ENCODE peak calls at places on chromosomes 5 and 9, in eight cellular contexts. One of them, this sample, is unnamed.

GRCh38 chr5:176530983-176531901 is 6.0 kb downstream of the RNF44 start:
- DNase-seq in AG04450: peak; percentile 42
- DNase-seq in natural killer cell: no peak
- DNase-seq in progenitor cell of endocrine pancreas: no peak
- DNase-seq in ascending aorta: no peak
- DNase-seq in left ventricle myocardium inferior: no peak
- DNase-seq in MM.1S: no peak
- DNase-seq in MCF 10A: no peak
- DNase-seq in this sample: peak; percentile 65

GRCh38 chr9:16103613-16104012 is 550.8 kb downstream of the CCDC171 start:
- DNase-seq in AG04450: no peak
- DNase-seq in natural killer cell: no peak
- DNase-seq in progenitor cell of endocrine pancreas: no peak
- DNase-seq in ascending aorta: no peak
- DNase-seq in left ventricle myocardium inferior: no peak
- DNase-seq in MM.1S: no peak
- DNase-seq in MCF 10A: no peak
- DNase-seq in this sample: no peak

GRCh38 chr5:14414615-14415515 is 166.7 kb upstream of the OTULINL start:
- DNase-seq in AG04450: no peak
- DNase-seq in natural killer cell: no peak
- DNase-seq in progenitor cell of endocrine pancreas: no peak
- DNase-seq in ascending aorta: no peak
- DNase-seq in left ventricle myocardium inferior: no peak
- DNase-seq in MM.1S: no peak
- DNase-seq in MCF 10A: no peak
- DNase-seq in this sample: peak; percentile 85

GRCh38 chr9:131422241-131422792 is 28.4 kb downstream of the PRRC2B start:
- DNase-seq in AG04450: no peak
- DNase-seq in natural killer cell: no peak
- DNase-seq in progenitor cell of endocrine pancreas: no peak
- DNase-seq in ascending aorta: no peak
- DNase-seq in left ventricle myocardium inferior: peak; percentile 25
- DNase-seq in MM.1S: no peak
- DNase-seq in MCF 10A: peak; percentile 53
- DNase-seq in this sample: no peak

GRCh38 chr5:170757669-170758068 is 25.9 kb upstream of the GABRP start:
- DNase-seq in AG04450: no peak
- DNase-seq in natural killer cell: no peak
- DNase-seq in progenitor cell of endocrine pancreas: no peak
- DNase-seq in ascending aorta: no peak
- DNase-seq in left ventricle myocardium inferior: no peak
- DNase-seq in MM.1S: no peak
- DNase-seq in MCF 10A: no peak
- DNase-seq in this sample: no peak

GRCh38 chr5:68251804-68252648 is 36.5 kb downstream of the PIK3R1 start:
- DNase-seq in AG04450: peak; percentile 13
- DNase-seq in natural killer cell: no peak
- DNase-seq in progenitor cell of endocrine pancreas: no peak
- DNase-seq in ascending aorta: no peak
- DNase-seq in left ventricle myocardium inferior: peak; percentile 43
- DNase-seq in MM.1S: no peak
- DNase-seq in MCF 10A: peak; percentile 47
- DNase-seq in this sample: no peak

GRCh38 chr9:132733133-132733815 is 63.0 kb downstream of the GTF3C4 start:
- DNase-seq in AG04450: no peak
- DNase-seq in natural killer cell: no peak
- DNase-seq in progenitor cell of endocrine pancreas: no peak
- DNase-seq in ascending aorta: no peak
- DNase-seq in left ventricle myocardium inferior: no peak
- DNase-seq in MM.1S: no peak
- DNase-seq in MCF 10A: no peak
- DNase-seq in this sample: no peak

GRCh38 chr5:132770476-132771159 is 6.4 kb downstream of the SEPTIN8 start:
- DNase-seq in AG04450: no peak
- DNase-seq in natural killer cell: no peak
- DNase-seq in progenitor cell of endocrine pancreas: no peak
- DNase-seq in ascending aorta: no peak
- DNase-seq in left ventricle myocardium inferior: no peak
- DNase-seq in MM.1S: no peak
- DNase-seq in MCF 10A: no peak
- DNase-seq in this sample: no peak

GRCh38 chr5:88889165-88890069 is 6.4 kb upstream of the MEF2C start:
- DNase-seq in AG04450: no peak
- DNase-seq in natural killer cell: no peak
- DNase-seq in progenitor cell of endocrine pancreas: peak; percentile 22
- DNase-seq in ascending aorta: peak; percentile 35
- DNase-seq in left ventricle myocardium inferior: peak; percentile 63
- DNase-seq in MM.1S: peak; percentile 89
- DNase-seq in MCF 10A: no peak
- DNase-seq in this sample: no peak

GRCh38 chr5:9505215-9505614 is 40.7 kb downstream of the SEMA5A start:
- DNase-seq in AG04450: no peak
- DNase-seq in natural killer cell: no peak
- DNase-seq in progenitor cell of endocrine pancreas: no peak
- DNase-seq in ascending aorta: no peak
- DNase-seq in left ventricle myocardium inferior: no peak
- DNase-seq in MM.1S: no peak
- DNase-seq in MCF 10A: no peak
- DNase-seq in this sample: no peak

GRCh38 chr9:130500340-130500771 is 55.6 kb downstream of the ASS1 start:
- DNase-seq in AG04450: no peak
- DNase-seq in natural killer cell: no peak
- DNase-seq in progenitor cell of endocrine pancreas: no peak
- DNase-seq in ascending aorta: no peak
- DNase-seq in left ventricle myocardium inferior: no peak
- DNase-seq in MM.1S: no peak
- DNase-seq in MCF 10A: no peak
- DNase-seq in this sample: no peak

GRCh38 chr5:59342181-59342580 is 551.3 kb downstream of the PDE4D start:
- DNase-seq in AG04450: no peak
- DNase-seq in natural killer cell: no peak
- DNase-seq in progenitor cell of endocrine pancreas: no peak
- DNase-seq in ascending aorta: no peak
- DNase-seq in left ventricle myocardium inferior: no peak
- DNase-seq in MM.1S: no peak
- DNase-seq in MCF 10A: no peak
- DNase-seq in this sample: no peak

GRCh38 chr5:79689541-79690466 is at the start of gene CMYA5:
- DNase-seq in AG04450: no peak
- DNase-seq in natural killer cell: no peak
- DNase-seq in progenitor cell of endocrine pancreas: peak; percentile 19
- DNase-seq in ascending aorta: no peak
- DNase-seq in left ventricle myocardium inferior: peak; percentile 68
- DNase-seq in MM.1S: no peak
- DNase-seq in MCF 10A: no peak
- DNase-seq in this sample: no peak

GRCh38 chr5:18113724-18114123 is 479.5 kb downstream of the TAF11L14 start:
- DNase-seq in AG04450: no peak
- DNase-seq in natural killer cell: no peak
- DNase-seq in progenitor cell of endocrine pancreas: no peak
- DNase-seq in ascending aorta: no peak
- DNase-seq in left ventricle myocardium inferior: no peak
- DNase-seq in MM.1S: no peak
- DNase-seq in MCF 10A: peak; percentile 41
- DNase-seq in this sample: no peak

GRCh38 chr5:114407783-114408182 is 45.9 kb downstream of the KCNN2 start:
- DNase-seq in AG04450: no peak
- DNase-seq in natural killer cell: no peak
- DNase-seq in progenitor cell of endocrine pancreas: no peak
- DNase-seq in ascending aorta: no peak
- DNase-seq in left ventricle myocardium inferior: no peak
- DNase-seq in MM.1S: no peak
- DNase-seq in MCF 10A: no peak
- DNase-seq in this sample: no peak

GRCh38 chr9:5838884-5839571 is 6.1 kb upstream of the ERMP1 start:
- DNase-seq in AG04450: no peak
- DNase-seq in natural killer cell: no peak
- DNase-seq in progenitor cell of endocrine pancreas: no peak
- DNase-seq in ascending aorta: no peak
- DNase-seq in left ventricle myocardium inferior: no peak
- DNase-seq in MM.1S: peak; percentile 53
- DNase-seq in MCF 10A: peak; percentile 92
- DNase-seq in this sample: no peak

GRCh38 chr5:56658972-56659371 is 156.4 kb upstream of the MAP3K1 start:
- DNase-seq in AG04450: no peak
- DNase-seq in natural killer cell: no peak
- DNase-seq in progenitor cell of endocrine pancreas: no peak
- DNase-seq in ascending aorta: no peak
- DNase-seq in left ventricle myocardium inferior: no peak
- DNase-seq in MM.1S: peak; percentile 48
- DNase-seq in MCF 10A: peak; percentile 35
- DNase-seq in this sample: no peak

GRCh38 chr9:38443181-38443580 is 18.9 kb upstream of the IGFBPL1 start:
- DNase-seq in AG04450: no peak
- DNase-seq in natural killer cell: no peak
- DNase-seq in progenitor cell of endocrine pancreas: no peak
- DNase-seq in ascending aorta: no peak
- DNase-seq in left ventricle myocardium inferior: no peak
- DNase-seq in MM.1S: no peak
- DNase-seq in MCF 10A: no peak
- DNase-seq in this sample: no peak

GRCh38 chr5:172707285-172708182 is 63.5 kb downstream of the DUSP1 start:
- DNase-seq in AG04450: peak; percentile 55
- DNase-seq in natural killer cell: no peak
- DNase-seq in progenitor cell of endocrine pancreas: no peak
- DNase-seq in ascending aorta: no peak
- DNase-seq in left ventricle myocardium inferior: no peak
- DNase-seq in MM.1S: peak; percentile 50
- DNase-seq in MCF 10A: peak; percentile 89
- DNase-seq in this sample: peak; percentile 24
- TF ChIP-seq CTCF in AG04450: peak; percentile 74
- TF ChIP-seq CTCF in natural killer cell: no peak
- TF ChIP-seq CTCF in progenitor cell of endocrine pancreas: peak; percentile 60
- TF ChIP-seq CTCF in ascending aorta: no peak
- TF ChIP-seq CTCF in left ventricle myocardium inferior: peak; percentile 59
- TF ChIP-seq CTCF in MM.1S: peak; percentile 65
- TF ChIP-seq CTCF in MCF 10A: peak; percentile 88
- TF ChIP-seq CTCF in this sample: no peak

GRCh38 chr9:84294551-84294950 is 46.0 kb downstream of the SLC28A3 start:
- DNase-seq in AG04450: no peak
- DNase-seq in natural killer cell: no peak
- DNase-seq in progenitor cell of endocrine pancreas: no peak
- DNase-seq in ascending aorta: no peak
- DNase-seq in left ventricle myocardium inferior: no peak
- DNase-seq in MM.1S: no peak
- DNase-seq in MCF 10A: no peak
- DNase-seq in this sample: no peak
- TF ChIP-seq CTCF in AG04450: no peak
- TF ChIP-seq CTCF in natural killer cell: no peak
- TF ChIP-seq CTCF in progenitor cell of endocrine pancreas: peak; percentile 46
- TF ChIP-seq CTCF in ascending aorta: no peak
- TF ChIP-seq CTCF in left ventricle myocardium inferior: no peak
- TF ChIP-seq CTCF in MM.1S: peak; percentile 10
- TF ChIP-seq CTCF in MCF 10A: no peak
- TF ChIP-seq CTCF in this sample: no peak

GRCh38 chr5:8114597-8115266 is 245.8 kb downstream of the MTRR start:
- DNase-seq in AG04450: no peak
- DNase-seq in natural killer cell: no peak
- DNase-seq in progenitor cell of endocrine pancreas: no peak
- DNase-seq in ascending aorta: no peak
- DNase-seq in left ventricle myocardium inferior: no peak
- DNase-seq in MM.1S: no peak
- DNase-seq in MCF 10A: no peak
- DNase-seq in this sample: no peak
- TF ChIP-seq CTCF in AG04450: no peak
- TF ChIP-seq CTCF in natural killer cell: no peak
- TF ChIP-seq CTCF in progenitor cell of endocrine pancreas: no peak
- TF ChIP-seq CTCF in ascending aorta: no peak
- TF ChIP-seq CTCF in left ventricle myocardium inferior: no peak
- TF ChIP-seq CTCF in MM.1S: no peak
- TF ChIP-seq CTCF in MCF 10A: no peak
- TF ChIP-seq CTCF in this sample: no peak

GRCh38 chr9:125601986-125602385 is 105.0 kb downstream of the MAPKAP1 start:
- DNase-seq in AG04450: no peak
- DNase-seq in natural killer cell: no peak
- DNase-seq in progenitor cell of endocrine pancreas: no peak
- DNase-seq in ascending aorta: no peak
- DNase-seq in left ventricle myocardium inferior: no peak
- DNase-seq in MM.1S: no peak
- DNase-seq in MCF 10A: no peak
- DNase-seq in this sample: peak; percentile 7
- TF ChIP-seq CTCF in AG04450: peak; percentile 20
- TF ChIP-seq CTCF in natural killer cell: no peak
- TF ChIP-seq CTCF in progenitor cell of endocrine pancreas: no peak
- TF ChIP-seq CTCF in ascending aorta: no peak
- TF ChIP-seq CTCF in left ventricle myocardium inferior: no peak
- TF ChIP-seq CTCF in MM.1S: no peak
- TF ChIP-seq CTCF in MCF 10A: no peak
- TF ChIP-seq CTCF in this sample: no peak

GRCh38 chr9:85900504-85901201 is 40.3 kb upstream of the NAA35 start:
- DNase-seq in AG04450: peak; percentile 1
- DNase-seq in natural killer cell: peak; percentile 46
- DNase-seq in progenitor cell of endocrine pancreas: no peak
- DNase-seq in ascending aorta: no peak
- DNase-seq in left ventricle myocardium inferior: no peak
- DNase-seq in MM.1S: no peak
- DNase-seq in MCF 10A: peak; percentile 61
- DNase-seq in this sample: peak; percentile 63
- TF ChIP-seq CTCF in AG04450: peak; percentile 61
- TF ChIP-seq CTCF in natural killer cell: peak; percentile 83
- TF ChIP-seq CTCF in progenitor cell of endocrine pancreas: peak; percentile 57
- TF ChIP-seq CTCF in ascending aorta: no peak
- TF ChIP-seq CTCF in left ventricle myocardium inferior: peak; percentile 45
- TF ChIP-seq CTCF in MM.1S: peak; percentile 30
- TF ChIP-seq CTCF in MCF 10A: peak; percentile 66
- TF ChIP-seq CTCF in this sample: peak; percentile 77

GRCh38 chr9:106862115-106862945 is 636 bp upstream of the ZNF462 start:
- DNase-seq in AG04450: no peak
- DNase-seq in natural killer cell: no peak
- DNase-seq in progenitor cell of endocrine pancreas: peak; percentile 56
- DNase-seq in ascending aorta: no peak
- DNase-seq in left ventricle myocardium inferior: no peak
- DNase-seq in MM.1S: peak; percentile 21
- DNase-seq in MCF 10A: peak; percentile 46
- DNase-seq in this sample: peak; percentile 6
- TF ChIP-seq CTCF in AG04450: peak; percentile 33
- TF ChIP-seq CTCF in natural killer cell: no peak
- TF ChIP-seq CTCF in progenitor cell of endocrine pancreas: no peak
- TF ChIP-seq CTCF in ascending aorta: no peak
- TF ChIP-seq CTCF in left ventricle myocardium inferior: peak; percentile 35
- TF ChIP-seq CTCF in MM.1S: peak; percentile 25
- TF ChIP-seq CTCF in MCF 10A: peak; percentile 24
- TF ChIP-seq CTCF in this sample: no peak

GRCh38 chr5:136200761-136201160 is 7.8 kb upstream of the SMIM32 start:
- DNase-seq in AG04450: no peak
- DNase-seq in natural killer cell: no peak
- DNase-seq in progenitor cell of endocrine pancreas: no peak
- DNase-seq in ascending aorta: no peak
- DNase-seq in left ventricle myocardium inferior: no peak
- DNase-seq in MM.1S: no peak
- DNase-seq in MCF 10A: no peak
- DNase-seq in this sample: no peak
- TF ChIP-seq CTCF in AG04450: no peak
- TF ChIP-seq CTCF in natural killer cell: no peak
- TF ChIP-seq CTCF in progenitor cell of endocrine pancreas: no peak
- TF ChIP-seq CTCF in ascending aorta: no peak
- TF ChIP-seq CTCF in left ventricle myocardium inferior: no peak
- TF ChIP-seq CTCF in MM.1S: no peak
- TF ChIP-seq CTCF in MCF 10A: no peak
- TF ChIP-seq CTCF in this sample: no peak